ENCODE peak calls at places on chromosome 12, in six cellular contexts. One of them, this sample, is unnamed.

GRCh38 chr12:15978431-15978950 is 67.4 kb downstream of the DERA start:
- DNase-seq in PC-9: peak; percentile 94
- DNase-seq in astrocyte of the spinal cord: peak; percentile 61
- DNase-seq in right cardiac atrium: no peak
- DNase-seq in heart left ventricle: no peak
- DNase-seq in neuronal stem cell: no peak
- DNase-seq in this sample: no peak

GRCh38 chr12:54251667-54252284 is 28.1 kb downstream of the CBX5 start:
- DNase-seq in PC-9: no peak
- DNase-seq in astrocyte of the spinal cord: peak; percentile 51
- DNase-seq in right cardiac atrium: no peak
- DNase-seq in heart left ventricle: no peak
- DNase-seq in neuronal stem cell: no peak
- DNase-seq in this sample: no peak

GRCh38 chr12:120101617-120102016 is 14.9 kb downstream of the RAB35 start:
- DNase-seq in PC-9: no peak
- DNase-seq in astrocyte of the spinal cord: no peak
- DNase-seq in right cardiac atrium: no peak
- DNase-seq in heart left ventricle: no peak
- DNase-seq in neuronal stem cell: no peak
- DNase-seq in this sample: no peak

GRCh38 chr12:47088021-47088944 is 8.5 kb upstream of the AMIGO2 start:
- DNase-seq in PC-9: no peak
- DNase-seq in astrocyte of the spinal cord: no peak
- DNase-seq in right cardiac atrium: no peak
- DNase-seq in heart left ventricle: no peak
- DNase-seq in neuronal stem cell: no peak
- DNase-seq in this sample: no peak

GRCh38 chr12:86230516-86231146 is 25.6 kb downstream of the MGAT4C start:
- DNase-seq in PC-9: no peak
- DNase-seq in astrocyte of the spinal cord: peak; percentile 31
- DNase-seq in right cardiac atrium: no peak
- DNase-seq in heart left ventricle: no peak
- DNase-seq in neuronal stem cell: no peak
- DNase-seq in this sample: no peak

GRCh38 chr12:39467432-39467870 is 24.5 kb upstream of the KIF21A start:
- DNase-seq in PC-9: no peak
- DNase-seq in astrocyte of the spinal cord: peak; percentile 31
- DNase-seq in right cardiac atrium: no peak
- DNase-seq in heart left ventricle: no peak
- DNase-seq in neuronal stem cell: no peak
- DNase-seq in this sample: no peak

GRCh38 chr12:24551368-24551767 is 397.5 kb downstream of the BCAT1 start:
- DNase-seq in PC-9: no peak
- DNase-seq in astrocyte of the spinal cord: no peak
- DNase-seq in right cardiac atrium: no peak
- DNase-seq in heart left ventricle: no peak
- DNase-seq in neuronal stem cell: no peak
- DNase-seq in this sample: no peak

GRCh38 chr12:98332626-98333025 is 182.8 kb upstream of the TMPO start:
- DNase-seq in PC-9: no peak
- DNase-seq in astrocyte of the spinal cord: no peak
- DNase-seq in right cardiac atrium: no peak
- DNase-seq in heart left ventricle: no peak
- DNase-seq in neuronal stem cell: no peak
- DNase-seq in this sample: no peak

GRCh38 chr12:41141076-41141475 is 47.0 kb upstream of the PDZRN4 start:
- DNase-seq in PC-9: no peak
- DNase-seq in astrocyte of the spinal cord: no peak
- DNase-seq in right cardiac atrium: no peak
- DNase-seq in heart left ventricle: no peak
- DNase-seq in neuronal stem cell: no peak
- DNase-seq in this sample: no peak

DNA sequence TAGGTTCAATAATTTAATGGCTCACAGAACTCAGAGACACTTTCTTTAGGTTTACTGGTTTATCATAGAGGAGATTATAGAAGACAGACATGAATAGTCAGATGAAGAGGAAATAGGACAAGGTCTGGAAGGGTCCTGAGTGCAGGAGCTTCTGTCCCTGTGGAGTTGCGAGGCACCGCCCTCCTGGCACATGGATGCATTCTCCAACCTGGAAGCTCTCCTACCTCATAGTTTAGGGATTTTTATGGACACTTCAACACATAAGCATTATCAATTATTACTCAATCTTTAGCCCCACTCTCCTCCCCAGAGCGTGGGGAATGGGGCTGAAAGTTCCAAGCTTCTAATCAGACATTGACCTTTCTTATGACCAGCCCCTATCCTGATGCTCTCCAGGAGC is 12.6 kb upstream of the KRT7 start:
- DNase-seq in PC-9: no peak
- DNase-seq in astrocyte of the spinal cord: no peak
- DNase-seq in right cardiac atrium: no peak
- DNase-seq in heart left ventricle: peak; percentile 6
- DNase-seq in neuronal stem cell: no peak
- DNase-seq in this sample: peak; percentile 27
- H3K4me3 ChIP-seq in PC-9: no peak overlapping the region
- H3K4me3 ChIP-seq in astrocyte of the spinal cord: no peak overlapping the region
- H3K4me3 ChIP-seq in right cardiac atrium: no peak overlapping the region
- H3K4me3 ChIP-seq in heart left ventricle: no peak overlapping the region
- H3K4me3 ChIP-seq in neuronal stem cell: no peak overlapping the region
- H3K4me3 ChIP-seq in this sample: no peak overlapping the region

GRCh38 chr12:26855337-26856089 is 22.5 kb upstream of the ITPR2 start:
- DNase-seq in PC-9: no peak
- DNase-seq in astrocyte of the spinal cord: no peak
- DNase-seq in right cardiac atrium: no peak
- DNase-seq in heart left ventricle: no peak
- DNase-seq in neuronal stem cell: no peak
- DNase-seq in this sample: no peak

GRCh38 chr12:26861690-26862089 is 28.7 kb upstream of the ITPR2 start:
- DNase-seq in PC-9: no peak
- DNase-seq in astrocyte of the spinal cord: no peak
- DNase-seq in right cardiac atrium: no peak
- DNase-seq in heart left ventricle: no peak
- DNase-seq in neuronal stem cell: no peak
- DNase-seq in this sample: no peak

GRCh38 chr12:26854028-26854387 is 21.0 kb upstream of the ITPR2 start:
- DNase-seq in PC-9: no peak
- DNase-seq in astrocyte of the spinal cord: no peak
- DNase-seq in right cardiac atrium: no peak
- DNase-seq in heart left ventricle: no peak
- DNase-seq in neuronal stem cell: no peak
- DNase-seq in this sample: no peak

GRCh38 chr12:26853303-26854027 is 20.5 kb upstream of the ITPR2 start:
- DNase-seq in PC-9: no peak
- DNase-seq in astrocyte of the spinal cord: peak; percentile 64
- DNase-seq in right cardiac atrium: peak; percentile 85
- DNase-seq in heart left ventricle: peak; percentile 70
- DNase-seq in neuronal stem cell: peak; percentile 41
- DNase-seq in this sample: peak; percentile 89

GRCh38 chr12:26857465-26858176 is 24.6 kb upstream of the ITPR2 start:
- DNase-seq in PC-9: no peak
- DNase-seq in astrocyte of the spinal cord: no peak
- DNase-seq in right cardiac atrium: no peak
- DNase-seq in heart left ventricle: no peak
- DNase-seq in neuronal stem cell: no peak
- DNase-seq in this sample: no peak
- H3K4me3 ChIP-seq in PC-9: no peak overlapping the region
- H3K4me3 ChIP-seq in astrocyte of the spinal cord: no peak overlapping the region
- H3K4me3 ChIP-seq in right cardiac atrium: no peak overlapping the region
- H3K4me3 ChIP-seq in heart left ventricle: no peak overlapping the region
- H3K4me3 ChIP-seq in neuronal stem cell: no peak overlapping the region
- H3K4me3 ChIP-seq in this sample: no peak overlapping the region

DNA sequence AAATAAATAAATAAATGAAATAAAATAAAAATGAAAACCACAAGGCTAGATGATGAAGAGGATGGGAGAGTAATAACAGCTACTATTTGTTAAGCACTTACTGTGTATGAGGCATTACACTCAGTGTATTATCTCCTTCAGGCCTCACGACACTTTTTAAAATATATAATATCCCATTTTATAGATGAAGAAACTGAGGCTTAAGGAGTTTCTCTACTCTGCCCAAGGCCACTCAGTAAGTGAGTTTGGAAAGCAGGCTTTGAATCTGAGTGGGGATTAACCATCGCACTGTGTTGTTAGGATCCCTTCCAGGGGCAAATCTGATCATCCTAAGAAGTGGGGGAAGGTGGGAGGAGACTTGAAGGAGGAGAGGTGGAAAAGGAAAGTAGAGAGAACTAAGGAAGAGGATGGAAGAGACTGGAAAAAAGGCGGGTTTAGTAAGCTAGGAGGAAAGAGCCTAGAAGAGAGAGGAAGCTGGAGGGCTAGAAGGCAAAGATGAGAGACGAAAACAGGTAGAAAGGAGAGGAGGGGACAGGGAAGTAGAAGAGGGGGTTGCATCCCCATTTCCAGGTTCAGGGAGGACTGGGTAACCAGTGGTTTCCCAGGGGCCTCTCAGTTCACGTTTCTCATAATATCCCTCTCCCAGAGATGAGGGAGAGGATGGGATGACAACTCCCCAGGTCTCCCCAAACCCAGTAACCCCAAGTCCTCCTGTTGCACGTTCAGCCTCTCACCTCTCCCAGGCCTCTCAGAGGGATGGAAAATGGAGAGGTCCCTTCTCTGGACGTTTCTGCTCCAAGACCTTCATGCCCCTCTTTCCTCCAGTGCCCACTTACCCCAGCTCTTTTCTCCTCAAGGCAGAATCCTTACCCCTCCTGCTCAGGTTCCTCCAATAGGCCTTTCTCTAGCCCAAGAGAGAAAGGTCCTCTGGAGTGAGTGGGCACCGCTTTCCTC is 1.7 kb downstream of the STAT6 start:
- DNase-seq in PC-9: no peak
- DNase-seq in astrocyte of the spinal cord: no peak
- DNase-seq in right cardiac atrium: no peak
- DNase-seq in heart left ventricle: no peak
- DNase-seq in neuronal stem cell: no peak
- DNase-seq in this sample: no peak
- H3K4me3 ChIP-seq in PC-9: peak overlapping the region; percentile 81
- H3K4me3 ChIP-seq in astrocyte of the spinal cord: peak overlapping the region; percentile 69
- H3K4me3 ChIP-seq in right cardiac atrium: peak overlapping the region; percentile 56
- H3K4me3 ChIP-seq in heart left ventricle: peak overlapping the region; percentile 64
- H3K4me3 ChIP-seq in neuronal stem cell: no peak overlapping the region
- H3K4me3 ChIP-seq in this sample: peak overlapping the region; percentile 61

DNA sequence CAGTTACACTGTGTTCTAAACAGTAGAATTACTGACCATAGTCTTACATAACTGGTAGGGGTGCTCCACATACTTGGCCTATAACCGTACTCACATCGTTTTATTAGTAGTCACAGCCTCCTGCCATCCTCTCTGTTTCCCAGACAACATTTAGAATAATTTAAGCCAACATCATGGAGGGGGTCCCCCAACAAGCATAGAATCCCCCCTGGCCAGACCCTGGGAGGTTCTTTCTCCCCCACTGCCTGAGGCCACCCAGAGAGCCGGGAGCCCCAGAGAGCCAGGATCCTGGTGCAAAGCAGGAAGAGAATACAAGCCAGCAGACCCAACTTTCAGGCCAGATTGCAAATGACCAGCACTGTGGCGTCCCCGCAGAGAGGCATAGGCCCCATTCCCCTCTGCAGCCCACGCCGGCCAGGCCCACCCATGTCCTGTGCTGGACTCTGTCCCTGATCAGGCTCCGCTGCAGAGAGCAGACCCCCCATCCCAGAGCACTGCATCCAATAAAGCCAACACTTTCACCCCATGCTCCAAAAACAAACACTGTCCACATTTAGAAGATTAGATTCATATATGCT is 195.2 kb downstream of the NTF3 start:
- DNase-seq in PC-9: no peak
- DNase-seq in astrocyte of the spinal cord: no peak
- DNase-seq in right cardiac atrium: no peak
- DNase-seq in heart left ventricle: no peak
- DNase-seq in neuronal stem cell: no peak
- DNase-seq in this sample: no peak
- H3K4me3 ChIP-seq in PC-9: no peak overlapping the region
- H3K4me3 ChIP-seq in astrocyte of the spinal cord: no peak overlapping the region
- H3K4me3 ChIP-seq in right cardiac atrium: no peak overlapping the region
- H3K4me3 ChIP-seq in heart left ventricle: no peak overlapping the region
- H3K4me3 ChIP-seq in neuronal stem cell: no peak overlapping the region
- H3K4me3 ChIP-seq in this sample: no peak overlapping the region

This sample was measured in spleen.